ENCODE peak calls at places on chromosomes 12 and 14, in six cellular contexts. Y, L, O, F, A and Q are unnamed samples.

GRCh38 chr14:64387232-64387737 is 868 bp upstream of the MTHFD1 start:
- DNase-seq in O (no peak), F (no peak), Y (peak), L (no peak), A (no peak), Q (peak)

GRCh38 chr12:69900720-69901131 is 75.7 kb downstream of the MYRFL start:
- DNase-seq in A (peak), F (no peak), Y (peak), L (peak), O (peak), Q (peak)

GRCh38 chr14:90091393-90091792 is 29.6 kb downstream of the KCNK13 start:
- DNase-seq in A (no peak), L (no peak), Y (peak), O (no peak), F (no peak), Q (no peak)

GRCh38 chr14:70640938-70641547 is 673 bp upstream of the TTC9 start:
- DNase-seq in Y (peak), O (peak), F (peak), A (peak), L (peak), Q (peak)

GRCh38 chr14:24436355-24437019 is 6.1 kb downstream of the SDR39U1 start:
- DNase-seq in L (no peak), Y (peak), A (no peak), O (peak), F (no peak), Q (peak)

GRCh38 chr14:54713364-54713763 is 146.4 kb downstream of the SAMD4A start:
- DNase-seq in A (no peak), L (no peak), O (no peak), Y (no peak), F (no peak), Q (no peak)

GRCh38 chr14:54350196-54350595 is 46.6 kb upstream of the CDKN3 start:
- DNase-seq in Y (no peak), A (no peak), O (no peak), L (no peak), F (no peak), Q (no peak)

GRCh38 chr12:75489187-75489586 is 8.6 kb downstream of the GLIPR1 start:
- DNase-seq in O (no peak), L (no peak), A (no peak), F (no peak), Y (no peak), Q (no peak)

GRCh38 chr14:65784574-65784973 is 372.0 kb downstream of the FUT8 start:
- DNase-seq in A (no peak), O (no peak), F (no peak), L (no peak), Y (no peak), Q (no peak)

GRCh38 chr12:89827592-89827991 is 119.0 kb upstream of the ATP2B1 start:
- DNase-seq in O (no peak), Y (no peak), A (no peak), L (no peak), F (no peak), Q (no peak)

GRCh38 chr12:52539024-52539820 is 13.7 kb downstream of the KRT71 start:
- DNase-seq in L (no peak), F (no peak), A (no peak), O (no peak), Y (peak), Q (no peak)

GRCh38 chr14:67694791-67695393 is 672 bp downstream of the RDH11 start:
- DNase-seq in F (peak), L (peak), O (peak), Y (peak), A (peak), Q (peak)

GRCh38 chr12:3647504-3647903 is 105.4 kb downstream of the CRACR2A start:
- DNase-seq in A (no peak), L (no peak), F (no peak), O (no peak), Y (no peak), Q (no peak)

GRCh38 chr12:110561471-110562201 is 21.5 kb downstream of the PPTC7 start:
- DNase-seq in O (no peak), F (no peak), L (no peak), Y (no peak), A (no peak), Q (no peak)

GRCh38 chr14:35374273-35374681 is 30.3 kb downstream of the NFKBIA start:
- DNase-seq in L (no peak), F (no peak), Y (peak), O (no peak), A (no peak), Q (peak)